ENCODE peak calls at places on chromosome 15, in five cellular contexts. One of them, this sample, is unnamed.

GRCh38 chr15:40985541-40986330 is 32.5 kb downstream of the CHAC1 start:
- DNase-seq in CD4-positive, CD25-positive, alpha-beta regulatory T cell: no peak
- DNase-seq in NCI-H2029 treated with DMSO at 0.1 percent for 48 hours: no peak
- DNase-seq in stimulated activated CD8-positive, alpha-beta memory T cell treated with anti-CD3 and anti-CD28 coated beads, Interleukin-15, amount 100 ng/mL, for 4 hours: no peak
- DNase-seq in heart left ventricle: no peak
- DNase-seq in this sample: no peak

GRCh38 chr15:84657748-84658079 is 285 bp downstream of the NMB start:
- DNase-seq in heart left ventricle: no peak
- DNase-seq in CD4-positive, CD25-positive, alpha-beta regulatory T cell: no peak
- DNase-seq in NCI-H2029 treated with DMSO at 0.1 percent for 48 hours: no peak
- DNase-seq in stimulated activated CD8-positive, alpha-beta memory T cell treated with anti-CD3 and anti-CD28 coated beads, Interleukin-15, amount 100 ng/mL, for 4 hours: no peak
- DNase-seq in this sample: no peak

GRCh38 chr15:59994855-59995557 is 9.1 kb upstream of the FOXB1 start:
- DNase-seq in CD4-positive, CD25-positive, alpha-beta regulatory T cell: no peak
- DNase-seq in stimulated activated CD8-positive, alpha-beta memory T cell treated with anti-CD3 and anti-CD28 coated beads, Interleukin-15, amount 100 ng/mL, for 4 hours: no peak
- DNase-seq in heart left ventricle: no peak
- DNase-seq in NCI-H2029 treated with DMSO at 0.1 percent for 48 hours: no peak
- DNase-seq in this sample: no peak

GRCh38 chr15:95247068-95247984 is 1016.0 kb downstream of the MCTP2 start:
- DNase-seq in NCI-H2029 treated with DMSO at 0.1 percent for 48 hours: no peak
- DNase-seq in stimulated activated CD8-positive, alpha-beta memory T cell treated with anti-CD3 and anti-CD28 coated beads, Interleukin-15, amount 100 ng/mL, for 4 hours: no peak
- DNase-seq in heart left ventricle: no peak
- DNase-seq in CD4-positive, CD25-positive, alpha-beta regulatory T cell: no peak
- DNase-seq in this sample: no peak

GRCh38 chr15:90143176-90143655 is 40.9 kb upstream of the IDH2 start:
- DNase-seq in stimulated activated CD8-positive, alpha-beta memory T cell treated with anti-CD3 and anti-CD28 coated beads, Interleukin-15, amount 100 ng/mL, for 4 hours: peak
- DNase-seq in NCI-H2029 treated with DMSO at 0.1 percent for 48 hours: no peak
- DNase-seq in heart left ventricle: peak
- DNase-seq in CD4-positive, CD25-positive, alpha-beta regulatory T cell: peak
- DNase-seq in this sample: no peak

GRCh38 chr15:64464271-64465005 is 4.1 kb downstream of the ZNF609 start:
- DNase-seq in NCI-H2029 treated with DMSO at 0.1 percent for 48 hours: peak
- DNase-seq in stimulated activated CD8-positive, alpha-beta memory T cell treated with anti-CD3 and anti-CD28 coated beads, Interleukin-15, amount 100 ng/mL, for 4 hours: no peak
- DNase-seq in heart left ventricle: no peak
- DNase-seq in CD4-positive, CD25-positive, alpha-beta regulatory T cell: no peak
- DNase-seq in this sample: no peak

GRCh38 chr15:64624242-64624641 is 151.1 kb downstream of the RBPMS2 start:
- DNase-seq in NCI-H2029 treated with DMSO at 0.1 percent for 48 hours: no peak
- DNase-seq in CD4-positive, CD25-positive, alpha-beta regulatory T cell: no peak
- DNase-seq in heart left ventricle: no peak
- DNase-seq in stimulated activated CD8-positive, alpha-beta memory T cell treated with anti-CD3 and anti-CD28 coated beads, Interleukin-15, amount 100 ng/mL, for 4 hours: no peak
- DNase-seq in this sample: no peak

GRCh38 chr15:31792611-31793199 is 237.6 kb upstream of the CHRNA7 start:
- DNase-seq in heart left ventricle: no peak
- DNase-seq in stimulated activated CD8-positive, alpha-beta memory T cell treated with anti-CD3 and anti-CD28 coated beads, Interleukin-15, amount 100 ng/mL, for 4 hours: no peak
- DNase-seq in CD4-positive, CD25-positive, alpha-beta regulatory T cell: no peak
- DNase-seq in NCI-H2029 treated with DMSO at 0.1 percent for 48 hours: no peak
- DNase-seq in this sample: no peak

GRCh38 chr15:94412979-94413741 is 181.8 kb downstream of the MCTP2 start:
- DNase-seq in NCI-H2029 treated with DMSO at 0.1 percent for 48 hours: peak
- DNase-seq in CD4-positive, CD25-positive, alpha-beta regulatory T cell: no peak
- DNase-seq in stimulated activated CD8-positive, alpha-beta memory T cell treated with anti-CD3 and anti-CD28 coated beads, Interleukin-15, amount 100 ng/mL, for 4 hours: no peak
- DNase-seq in heart left ventricle: no peak
- DNase-seq in this sample: no peak

GRCh38 chr15:95141486-95141885 is 910.1 kb downstream of the MCTP2 start:
- DNase-seq in heart left ventricle: no peak
- DNase-seq in NCI-H2029 treated with DMSO at 0.1 percent for 48 hours: no peak
- DNase-seq in stimulated activated CD8-positive, alpha-beta memory T cell treated with anti-CD3 and anti-CD28 coated beads, Interleukin-15, amount 100 ng/mL, for 4 hours: no peak
- DNase-seq in CD4-positive, CD25-positive, alpha-beta regulatory T cell: no peak
- DNase-seq in this sample: no peak

GRCh38 chr15:63923993-63924950 is 90.5 kb upstream of the HERC1 start:
- DNase-seq in stimulated activated CD8-positive, alpha-beta memory T cell treated with anti-CD3 and anti-CD28 coated beads, Interleukin-15, amount 100 ng/mL, for 4 hours: no peak
- DNase-seq in CD4-positive, CD25-positive, alpha-beta regulatory T cell: no peak
- DNase-seq in NCI-H2029 treated with DMSO at 0.1 percent for 48 hours: no peak
- DNase-seq in heart left ventricle: no peak
- DNase-seq in this sample: no peak

GRCh38 chr15:80275946-80276345 is 23.9 kb upstream of the CTXND1 start:
- DNase-seq in stimulated activated CD8-positive, alpha-beta memory T cell treated with anti-CD3 and anti-CD28 coated beads, Interleukin-15, amount 100 ng/mL, for 4 hours: no peak
- DNase-seq in heart left ventricle: no peak
- DNase-seq in NCI-H2029 treated with DMSO at 0.1 percent for 48 hours: no peak
- DNase-seq in CD4-positive, CD25-positive, alpha-beta regulatory T cell: no peak
- DNase-seq in this sample: no peak

GRCh38 chr15:33910741-33911140 is 57.6 kb upstream of the CHRM5 start:
- DNase-seq in heart left ventricle: no peak
- DNase-seq in CD4-positive, CD25-positive, alpha-beta regulatory T cell: no peak
- DNase-seq in stimulated activated CD8-positive, alpha-beta memory T cell treated with anti-CD3 and anti-CD28 coated beads, Interleukin-15, amount 100 ng/mL, for 4 hours: no peak
- DNase-seq in NCI-H2029 treated with DMSO at 0.1 percent for 48 hours: no peak
- DNase-seq in this sample: no peak

GRCh38 chr15:29904731-29905417 is 82.6 kb upstream of the TJP1 start:
- DNase-seq in heart left ventricle: no peak
- DNase-seq in NCI-H2029 treated with DMSO at 0.1 percent for 48 hours: no peak
- DNase-seq in stimulated activated CD8-positive, alpha-beta memory T cell treated with anti-CD3 and anti-CD28 coated beads, Interleukin-15, amount 100 ng/mL, for 4 hours: no peak
- DNase-seq in CD4-positive, CD25-positive, alpha-beta regulatory T cell: no peak
- DNase-seq in this sample: no peak

GRCh38 chr15:100923076-100923475 is 3.9 kb downstream of the LRRK1 start:
- DNase-seq in CD4-positive, CD25-positive, alpha-beta regulatory T cell: no peak
- DNase-seq in NCI-H2029 treated with DMSO at 0.1 percent for 48 hours: no peak
- DNase-seq in stimulated activated CD8-positive, alpha-beta memory T cell treated with anti-CD3 and anti-CD28 coated beads, Interleukin-15, amount 100 ng/mL, for 4 hours: no peak
- DNase-seq in heart left ventricle: no peak
- DNase-seq in this sample: no peak

This sample was measured in esophagus squamous epithelium.